ENCODE peak calls at places on chromosome 7, in seven cellular contexts. Q, J, L, K, R, O and G are unnamed samples.

GRCh38 chr7:29140873-29141468 is 5.4 kb downstream of the CPVL start:
- DNase-seq in Q (peak; percentile 6), R (no peak), K (no peak), L (no peak), J (no peak), O (peak; percentile 40), G (no peak)

GRCh38 chr7:7157887-7158271 is 24.5 kb upstream of the C1GALT1 start:
- DNase-seq in O (no peak), R (no peak), L (no peak), K (no peak), Q (no peak), J (no peak), G (peak; percentile 44)

GRCh38 chr7:105060394-105060793 is 46.4 kb downstream of the KMT2E start:
- DNase-seq in J (no peak), L (no peak), R (no peak), K (no peak), O (no peak), Q (no peak), G (no peak)

GRCh38 chr7:38748056-38748610 is 117.0 kb upstream of the AMPH start:
- DNase-seq in R (no peak), Q (no peak), L (no peak), O (no peak), K (no peak), J (peak; percentile 5), G (no peak)

GRCh38 chr7:7201583-7202374 is 19.4 kb downstream of the C1GALT1 start:
- DNase-seq in O (no peak), R (peak; percentile 5), L (peak; percentile 84), J (no peak), K (no peak), Q (no peak), G (peak; percentile 59)

GRCh38 chr7:116138202-116138801 is 72.0 kb upstream of the TES start:
- DNase-seq in R (no peak), L (no peak), Q (no peak), K (no peak), J (peak; percentile 77), O (no peak), G (peak; percentile 32)

GRCh38 chr7:80307251-80307856 is 172.7 kb downstream of the GNAI1 start:
- DNase-seq in J (no peak), O (no peak), L (no peak), K (no peak), R (no peak), Q (no peak), G (no peak)

GRCh38 chr7:79320741-79321473 is 132.6 kb downstream of the MAGI2 start:
- DNase-seq in J (no peak), L (no peak), Q (no peak), O (no peak), K (no peak), R (no peak), G (no peak)

DNA sequence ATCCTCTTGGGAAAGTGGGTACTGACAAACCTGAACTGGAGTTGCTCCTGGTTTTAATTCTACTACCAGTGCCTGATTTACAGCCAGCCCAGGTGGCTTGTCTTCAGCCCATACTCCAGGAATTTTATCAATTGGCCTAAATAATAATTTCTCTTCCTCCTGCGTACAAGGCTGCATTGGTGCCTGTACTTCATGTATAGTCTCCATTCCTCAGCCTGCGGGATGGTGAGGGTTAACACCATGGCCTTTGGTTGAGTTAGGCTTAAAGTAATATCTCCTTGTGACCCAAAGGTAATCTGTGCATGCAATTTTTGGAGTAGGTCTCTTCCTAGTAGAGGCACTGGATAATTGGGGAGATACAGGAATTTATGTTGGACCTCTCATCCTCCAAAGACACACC is 5.5 kb upstream of the ZNF117 start:
- DNase-seq in O (no peak), K (no peak), L (no peak), J (no peak), Q (no peak), R (no peak), G (no peak)
- H3K9me3 ChIP-seq in O (no peaks in the 10 kb centered on the region), K (no peaks in the 10 kb centered on the region), L (peaks cover 100% of the 10 kb centered on the region), J (no peaks in the 10 kb centered on the region), Q (no peaks in the 10 kb centered on the region), R (peaks cover 28% of the 10 kb centered on the region), G (peaks cover 19% of the 10 kb centered on the region)

DNA sequence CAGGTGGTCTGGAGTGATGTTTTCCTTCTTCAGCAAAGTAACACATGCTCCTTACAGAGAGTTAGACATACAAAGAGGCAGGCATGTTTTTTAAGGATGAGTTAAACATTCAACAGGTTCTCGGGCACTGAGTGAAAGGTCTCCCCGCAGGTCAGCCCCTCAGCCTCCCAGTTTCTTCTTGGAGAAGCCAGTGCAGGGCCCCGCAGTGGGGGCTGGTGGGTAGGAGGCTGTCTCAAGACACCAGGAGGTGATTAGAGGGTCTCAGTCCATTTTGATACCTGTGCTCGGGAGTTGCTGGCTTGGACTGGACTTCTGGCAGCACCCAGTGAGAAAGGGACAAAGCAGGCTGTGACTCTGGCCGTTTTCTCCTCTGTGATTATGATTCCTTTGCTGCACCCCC is 78.6 kb upstream of the ZNF479 start:
- DNase-seq in Q (no peak), J (no peak), R (no peak), O (no peak), K (no peak), L (peak; percentile 27), G (no peak)
- H3K9me3 ChIP-seq in Q (no peaks in the 10 kb centered on the region), J (peaks cover 5% of the 10 kb centered on the region), R (no peaks in the 10 kb centered on the region), O (no peaks in the 10 kb centered on the region), K (no peaks in the 10 kb centered on the region), L (peaks cover 99% of the 10 kb centered on the region), G (no peaks in the 10 kb centered on the region)

GRCh38 chr7:1301054-1301811 is 68.6 kb downstream of the UNCX start:
- DNase-seq in Q (no peak), J (no peak), O (no peak), L (no peak), R (no peak), K (no peak), G (no peak)
- H3K9me3 ChIP-seq in Q (no peaks in the 10 kb centered on the region), J (no peaks in the 10 kb centered on the region), O (no peaks in the 10 kb centered on the region), L (no peaks in the 10 kb centered on the region), R (no peaks in the 10 kb centered on the region), K (no peaks in the 10 kb centered on the region), G (no peaks in the 10 kb centered on the region)

DNA sequence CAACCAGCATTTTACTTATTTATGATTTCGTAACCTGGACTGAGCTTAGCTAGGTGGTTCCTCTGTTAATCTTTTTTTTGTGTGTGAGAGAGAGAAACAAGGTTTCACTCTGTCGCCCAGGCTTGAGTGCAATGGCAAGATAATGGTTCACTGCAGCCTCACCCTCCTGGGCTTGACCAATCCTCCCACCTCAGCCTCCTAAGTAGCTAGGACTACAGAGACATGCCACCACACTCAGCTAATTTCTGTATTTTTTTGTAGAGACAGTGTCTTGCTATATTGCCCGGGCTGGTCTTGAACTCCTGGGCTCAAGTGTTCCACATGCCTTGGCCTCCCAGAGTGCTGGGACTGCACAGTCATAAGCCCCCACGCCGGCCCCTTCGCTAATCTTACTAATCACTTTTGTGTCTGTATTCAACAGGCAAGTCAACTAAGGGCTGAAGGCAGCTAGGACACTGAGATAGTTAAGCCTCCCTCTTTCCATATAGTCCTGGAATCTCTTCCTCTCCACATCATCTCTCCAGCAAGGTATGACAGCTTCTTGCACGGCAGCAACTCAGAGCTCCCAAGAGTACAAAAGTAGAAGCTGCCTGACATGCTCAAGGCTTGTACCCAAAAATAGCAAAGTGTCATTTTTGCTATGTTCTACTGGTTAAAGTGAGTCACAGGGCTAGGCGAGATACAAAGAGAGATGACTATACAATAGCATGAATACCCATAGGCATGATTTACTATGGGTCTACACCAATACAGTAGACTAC is 11.3 kb downstream of the KMT2C start:
- DNase-seq in J (no peak), O (no peak), R (no peak), Q (no peak), L (no peak), K (no peak), G (no peak)
- H3K9me3 ChIP-seq in J (no peaks in the 10 kb centered on the region), O (no peaks in the 10 kb centered on the region), R (no peaks in the 10 kb centered on the region), Q (no peaks in the 10 kb centered on the region), L (peaks cover 33% of the 10 kb centered on the region), K (no peaks in the 10 kb centered on the region), G (peaks cover 11% of the 10 kb centered on the region)

DNA sequence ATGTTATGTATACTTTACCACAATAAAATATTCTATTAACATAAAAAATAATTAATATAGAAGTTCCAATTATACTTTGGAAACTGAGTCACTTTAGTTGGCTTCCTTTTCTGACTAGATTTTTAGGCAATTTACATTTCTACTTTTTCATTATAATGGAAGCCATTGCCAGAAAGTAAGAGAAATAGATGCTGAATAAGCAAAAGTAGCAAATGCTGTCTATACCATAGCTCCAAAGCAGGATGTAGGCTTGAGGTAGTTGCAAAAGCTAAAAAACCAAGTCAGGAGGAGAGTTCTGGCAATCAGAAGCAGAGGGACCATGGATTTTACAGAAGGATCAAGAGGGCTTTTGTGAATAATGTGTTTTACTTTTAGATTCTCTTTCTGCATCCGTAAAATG is 262.4 kb upstream of the TMEM229A start:
- DNase-seq in O (no peak), J (no peak), Q (no peak), L (no peak), K (no peak), R (no peak), G (no peak)
- H3K9me3 ChIP-seq in O (peaks cover 5% of the 10 kb centered on the region), J (no peaks in the 10 kb centered on the region), Q (no peaks in the 10 kb centered on the region), L (peaks cover 58% of the 10 kb centered on the region), K (no peaks in the 10 kb centered on the region), R (no peaks in the 10 kb centered on the region), G (no peaks in the 10 kb centered on the region)

DNA sequence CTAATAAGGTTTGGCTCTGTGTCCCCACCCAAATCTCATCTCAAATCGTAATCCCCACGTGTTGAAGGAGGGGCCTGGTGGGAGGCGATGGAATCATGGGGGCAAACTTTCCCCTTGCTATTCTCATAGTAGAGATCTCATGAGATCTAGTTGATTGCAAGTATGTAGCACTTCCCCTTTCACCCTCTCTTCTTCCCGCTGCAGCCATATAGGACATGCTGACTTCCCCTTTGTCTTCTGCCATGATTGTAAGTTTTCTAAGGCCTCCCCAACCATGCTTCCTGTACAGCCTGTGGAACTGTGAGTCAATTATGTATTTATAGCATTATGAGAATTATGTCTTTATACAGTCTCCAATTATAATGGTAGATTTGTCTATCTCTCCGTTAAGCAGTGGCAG is 594.5 kb downstream of the ACTR3B start:
- DNase-seq in K (no peak), L (no peak), Q (no peak), O (no peak), R (no peak), J (no peak), G (no peak)
- H3K9me3 ChIP-seq in K (no peaks in the 10 kb centered on the region), L (no peaks in the 10 kb centered on the region), Q (no peaks in the 10 kb centered on the region), O (no peaks in the 10 kb centered on the region), R (no peaks in the 10 kb centered on the region), J (no peaks in the 10 kb centered on the region), G (no peaks in the 10 kb centered on the region)

DNA sequence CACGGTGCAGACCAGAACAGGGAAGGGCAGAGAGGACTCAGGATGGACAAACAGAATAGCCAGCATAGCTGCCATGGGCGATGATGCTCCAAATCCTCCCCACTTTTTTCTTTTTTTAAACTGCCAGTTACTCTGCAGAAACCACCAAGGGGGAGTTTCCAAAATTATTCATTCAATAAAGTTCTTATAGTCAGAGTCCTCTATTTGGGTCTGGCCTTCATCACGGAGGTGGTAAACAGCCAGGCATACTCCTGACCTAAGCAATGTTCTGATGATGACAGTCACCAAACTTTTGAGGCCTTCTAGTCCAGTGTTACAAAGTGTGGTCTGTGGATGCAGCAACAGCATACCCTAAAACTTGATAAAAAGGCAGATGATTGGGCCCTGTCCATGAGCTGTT is 12.3 kb downstream of the RAPGEF5 start:
- DNase-seq in L (no peak), K (no peak), J (no peak), O (no peak), Q (no peak), R (no peak), G (no peak)
- H3K9me3 ChIP-seq in L (no peaks in the 10 kb centered on the region), K (no peaks in the 10 kb centered on the region), J (no peaks in the 10 kb centered on the region), O (no peaks in the 10 kb centered on the region), Q (no peaks in the 10 kb centered on the region), R (no peaks in the 10 kb centered on the region), G (no peaks in the 10 kb centered on the region)